ENCODE peak calls at places on chromosome 6, in ten cellular contexts. S is NCI-H82; R is stimulated activated CD4-positive, alpha-beta T cell treated with anti-CD3 and anti-CD28 coated beads, Interleukin-4, amount 100 ng/mL, for 48 hours; Z is EL; H is activated effector memory CD4-positive, alpha-beta T cell treated with Interleukin-2 at 50 U/mL for 16 hours; L is choroid plexus epithelial cell; G is CD8-positive, alpha-beta memory T cell; A is prostate gland; M is testis; U is NAMALWA. I is an unnamed sample.
A peak's percentile ranks its signal among the peaks of the same experiment; 100 is the strongest.

GRCh38 chr6:108556864-108557493 is 3.7 kb upstream of the FOXO3 start:
- DNase-seq in M (peak; percentile 49), G (no peak), S (peak; percentile 50), U (peak; percentile 28), H (no peak), A (peak; percentile 42), L (peak; percentile 39), R (no peak), Z (peak; percentile 23), I (no peak)

GRCh38 chr6:30877419-30878262 is 6.7 kb upstream of the DDR1 start:
- DNase-seq in A (peak; percentile 91), U (peak; percentile 68), R (peak; percentile 57), M (peak; percentile 96), S (peak; percentile 90), L (peak; percentile 94), Z (peak; percentile 92), H (peak; percentile 64), G (peak; percentile 68), I (peak; percentile 81)

GRCh38 chr6:39941138-39941537 is 6.9 kb upstream of the MOCS1 start:
- DNase-seq in L (peak; percentile 16), U (no peak), Z (no peak), G (no peak), S (no peak), A (no peak), R (no peak), H (no peak), M (no peak), I (no peak)

GRCh38 chr6:156808287-156808686 is 31.1 kb downstream of the ARID1B start:
- DNase-seq in H (no peak), G (no peak), U (peak; percentile 56), M (peak; percentile 69), R (no peak), S (peak; percentile 29), Z (no peak), A (no peak), L (peak; percentile 65), I (no peak)

GRCh38 chr6:142313284-142313683 is 11.5 kb downstream of the ADGRG6 start:
- DNase-seq in S (no peak), H (no peak), U (no peak), M (no peak), R (no peak), L (peak; percentile 74), G (no peak), Z (peak; percentile 71), A (no peak), I (no peak)

GRCh38 chr6:25332671-25333071 is 53.5 kb downstream of the CARMIL1 start:
- DNase-seq in M (no peak), S (no peak), U (no peak), L (no peak), Z (no peak), R (no peak), G (no peak), A (no peak), H (no peak), I (no peak)

GRCh38 chr6:36266913-36267644 is 2.8 kb upstream of the PNPLA1 start:
- DNase-seq in G (no peak), A (no peak), U (no peak), H (no peak), Z (no peak), M (no peak), R (no peak), L (no peak), S (no peak), I (no peak)

GRCh38 chr6:15312500-15312899 is 66.6 kb downstream of the JARID2 start:
- DNase-seq in A (no peak), M (no peak), Z (no peak), U (peak; percentile 27), S (no peak), H (no peak), G (no peak), L (peak; percentile 58), R (no peak), I (no peak)

GRCh38 chr6:1524040-1524480 is 85.7 kb upstream of the FOXC1 start:
- DNase-seq in R (peak; percentile 78), A (peak; percentile 43), H (peak; percentile 60), L (peak; percentile 76), Z (peak; percentile 64), U (no peak), G (peak; percentile 70), M (peak; percentile 84), S (no peak), I (peak; percentile 84)

GRCh38 chr6:169847141-169847674 is 95.8 kb downstream of the ERMARD start:
- DNase-seq in R (no peak), L (no peak), S (no peak), M (no peak), G (no peak), U (no peak), H (no peak), Z (no peak), A (no peak), I (no peak)

GRCh38 chr6:53483423-53484353 is 61.2 kb downstream of the GCLC start:
- DNase-seq in G (no peak), L (peak; percentile 34), A (peak; percentile 70), H (no peak), S (peak; percentile 20), Z (no peak), M (peak; percentile 77), R (no peak), U (peak; percentile 55), I (no peak)

GRCh38 chr6:150733726-150734125 is 131.8 kb upstream of the MTHFD1L start:
- DNase-seq in L (no peak), S (no peak), A (no peak), U (no peak), M (no peak), H (no peak), Z (no peak), G (no peak), R (no peak), I (no peak)

GRCh38 chr6:80541186-80541585 is 434.7 kb downstream of the BCKDHB start:
- DNase-seq in S (no peak), M (no peak), U (no peak), R (no peak), L (peak; percentile 65), H (no peak), A (no peak), Z (peak; percentile 89), G (no peak), I (no peak)

GRCh38 chr6:27592481-27593199 is 119.7 kb upstream of the ZNF184 start:
- DNase-seq in Z (peak; percentile 86), A (no peak), M (no peak), G (peak; percentile 21), R (peak; percentile 43), U (peak; percentile 88), S (peak; percentile 93), L (peak; percentile 79), H (no peak), I (no peak)

GRCh38 chr6:23111984-23112383 is 542.6 kb downstream of the HDGFL1 start:
- DNase-seq in A (no peak), G (no peak), Z (peak; percentile 80), S (no peak), M (no peak), L (peak; percentile 70), U (no peak), R (no peak), H (no peak), I (no peak)

GRCh38 chr6:7615611-7616383 is 25.8 kb downstream of the SNRNP48 start:
- DNase-seq in Z (peak; percentile 57), G (peak; percentile 36), H (no peak), A (peak; percentile 48), L (peak; percentile 80), M (peak; percentile 48), U (peak; percentile 74), R (no peak), S (peak; percentile 74), I (no peak)

GRCh38 chr6:167285077-167285770 is 5.9 kb upstream of the UNC93A start:
- DNase-seq in A (no peak), U (no peak), Z (no peak), G (no peak), H (no peak), R (no peak), L (no peak), M (no peak), S (no peak), I (no peak)

GRCh38 chr6:168004023-168004422 is 6.6 kb downstream of the KIF25 start:
- DNase-seq in H (no peak), L (no peak), A (no peak), R (no peak), M (no peak), G (no peak), S (no peak), U (no peak), Z (no peak), I (no peak)

GRCh38 chr6:157726892-157727628 is 96.0 kb upstream of the SNX9 start:
- DNase-seq in A (no peak), L (no peak), G (no peak), Z (no peak), M (peak; percentile 73), U (no peak), S (no peak), R (no peak), H (no peak), I (no peak)

GRCh38 chr6:6131492-6132109 is 124.9 kb upstream of the NRN1 start:
- DNase-seq in S (peak; percentile 90), M (peak; percentile 40), A (no peak), Z (peak; percentile 4), R (no peak), L (peak; percentile 3), U (peak; percentile 61), H (no peak), G (peak; percentile 21), I (no peak)

GRCh38 chr6:162179196-162179951 is 548.2 kb downstream of the PRKN start:
- DNase-seq in L (no peak), Z (no peak), U (no peak), G (no peak), A (no peak), H (no peak), M (no peak), R (no peak), S (no peak), I (no peak)

GRCh38 chr6:147103641-147104040 is 100.6 kb upstream of the STXBP5 start:
- DNase-seq in S (no peak), L (peak; percentile 35), G (no peak), U (no peak), Z (peak; percentile 36), A (no peak), H (no peak), R (no peak), M (no peak), I (no peak)

GRCh38 chr6:148677594-148678476 is 69.0 kb upstream of the UST start:
- DNase-seq in M (no peak), S (no peak), A (no peak), R (no peak), G (no peak), U (peak; percentile 85), L (no peak), Z (no peak), H (no peak), I (no peak)

GRCh38 chr6:15628499-15629131 is 34.2 kb downstream of the DTNBP1 start:
- DNase-seq in H (no peak), M (no peak), G (no peak), U (no peak), A (no peak), L (peak; percentile 92), S (peak; percentile 46), Z (peak; percentile 73), R (peak; percentile 20), I (peak; percentile 71)

GRCh38 chr6:46490425-46491200 is 636 bp downstream of the RCAN2 start:
- DNase-seq in R (no peak), G (no peak), H (no peak), Z (peak; percentile 8), S (peak; percentile 54), U (peak; percentile 14), A (no peak), L (no peak), M (peak; percentile 50), I (no peak)

GRCh38 chr6:84453499-84453898 is 226.1 kb upstream of the CEP162 start:
- DNase-seq in S (no peak), G (no peak), U (no peak), Z (peak; percentile 17), H (no peak), M (no peak), L (no peak), A (no peak), R (no peak), I (no peak)

GRCh38 chr6:163309491-163310026 is 105.0 kb upstream of the QKI start:
- DNase-seq in U (no peak), M (no peak), A (no peak), Z (peak; percentile 64), S (no peak), L (peak; percentile 65), H (no peak), R (no peak), G (no peak), I (no peak)

GRCh38 chr6:148657053-148657452 is 89.8 kb upstream of the UST start:
- DNase-seq in A (no peak), S (no peak), U (peak; percentile 15), Z (peak; percentile 43), G (no peak), M (peak; percentile 15), L (peak; percentile 73), H (no peak), R (no peak), I (no peak)

I was measured in natural killer cell treated with Interleukin-12 subunit alpha and Interleukin-12 subunit beta and Interleukin-15 and Interleukin-18, amount 100 ng/mL, for 72 hours.